ENCODE peak calls at places on chromosomes 4 and X, in eight cellular contexts. W is Right ventricle myocardium superior; Y is HuH-7.5; S is activated T-helper 1 cell treated with anti-CD3 and anti-CD28 coated beads, Interleukin-12 subunit alpha, Interleukin-12 subunit beta, Interleukin-2, Interleukin-4 antibody, amounts not matched to agents 30 ng/mL and 10 ng/mL and 1 ng/mL, durations not matched to agents 14 hours and 24 hours and 36 hours; F is nucleus accumbens; H is non-pigmented ciliary epithelial cell; P is globus pallidus; D is stimulated activated CD8-positive, alpha-beta memory T cell treated with anti-CD3 and anti-CD28 coated beads, Interleukin-15, amount 100 ng/mL, for 24 hours. R is an unnamed sample.

GRCh38 chr4:1571986-1572385 is 112.1 kb downstream of the FAM53A start:
- DNase-seq in Y (no peak), P (no peak), D (no peak), F (no peak), H (no peak), S (no peak), W (peak), R (no peak)

GRCh38 chr4:66855956-66856355 is 689.3 kb downstream of the CENPC start:
- DNase-seq in S (no peak), F (no peak), P (no peak), W (no peak), Y (no peak), H (peak), D (no peak), R (peak)

GRCh38 chr4:152894673-152895072 is 41.5 kb upstream of the FHDC1 start:
- DNase-seq in H (peak), S (no peak), P (no peak), W (no peak), Y (no peak), F (no peak), D (no peak), R (peak)

GRCh38 chr4:103091601-103092223 is 7.9 kb downstream of the BDH2 start:
- DNase-seq in S (peak), P (peak), W (no peak), Y (no peak), H (peak), D (no peak), F (peak), R (peak)

GRCh38 chrX:13747836-13748235 is 13.3 kb downstream of the OFD1 start:
- DNase-seq in Y (no peak), P (no peak), S (no peak), D (no peak), F (no peak), W (no peak), H (no peak), R (peak)

GRCh38 chr4:24186466-24186865 is 296.6 kb upstream of the PPARGC1A start:
- DNase-seq in H (no peak), D (no peak), F (no peak), S (no peak), P (no peak), Y (no peak), W (no peak), R (no peak)

GRCh38 chr4:117971406-117971805 is 62.9 kb upstream of the NDST3 start:
- DNase-seq in P (no peak), W (no peak), Y (no peak), F (no peak), S (no peak), H (no peak), D (no peak), R (peak)

GRCh38 chr4:22668301-22668700 is 24.4 kb upstream of the GBA3 start:
- DNase-seq in H (peak), F (no peak), Y (no peak), W (no peak), D (no peak), S (no peak), P (no peak), R (peak)

GRCh38 chrX:12987900-12988594 is 13.1 kb downstream of the TMSB4X start:
- DNase-seq in S (no peak), H (no peak), Y (no peak), D (no peak), P (no peak), W (no peak), F (no peak), R (no peak)

GRCh38 chr4:83389756-83390505 is 55.3 kb upstream of the HPSE start:
- DNase-seq in D (no peak), H (no peak), W (no peak), F (no peak), S (no peak), Y (no peak), P (no peak), R (no peak)

GRCh38 chrX:129618997-129619396 is 35.8 kb downstream of the APLN start:
- DNase-seq in P (no peak), F (no peak), Y (no peak), H (no peak), W (no peak), D (no peak), S (no peak), R (no peak)

GRCh38 chr4:171981185-171981584 is 168.0 kb downstream of the GALNTL6 start:
- DNase-seq in D (no peak), S (no peak), W (no peak), F (no peak), H (no peak), P (no peak), Y (no peak), R (no peak)

GRCh38 chr4:129064717-129065116 is 28.6 kb downstream of the SCLT1 start:
- DNase-seq in Y (no peak), F (no peak), S (no peak), W (no peak), H (peak), P (no peak), D (no peak), R (peak)

R was measured in adipocyte.